ENCODE peak calls at places on chromosomes 2 and 18, in four cellular contexts. Q is IMR-90, A is K562, F is GM12878. R is an unnamed sample.

GRCh38 chr2:39715822-39716221 is 50.1 kb downstream of the TMEM178A start:
- DNase-seq in F (no peak), Q (no peak), A (no peak), R (no peak)

GRCh38 chr2:232530626-232531260 is 4.8 kb downstream of the CHRND start:
- DNase-seq in A (no peak), F (no peak), Q (no peak), R (no peak)

GRCh38 chr2:31980674-31981356 is 30.0 kb downstream of the MEMO1 start:
- DNase-seq in Q (peak), F (peak), A (no peak), R (peak)

GRCh38 chr2:67526283-67526682 is 129.2 kb downstream of the ETAA1 start:
- DNase-seq in Q (peak), F (no peak), A (no peak), R (no peak)

GRCh38 chr2:101496279-101496678 is 21.4 kb upstream of the RFX8 start:
- DNase-seq in F (no peak), Q (no peak), A (no peak), R (no peak)

GRCh38 chr2:81545626-81546025 is 1241.1 kb upstream of the LRRTM1 start:
- DNase-seq in A (no peak), Q (no peak), F (no peak), R (no peak)

GRCh38 chr2:158542577-158542976 is 85.8 kb downstream of the PKP4 start:
- DNase-seq in F (no peak), A (no peak), Q (no peak), R (no peak)

GRCh38 chr18:69956037-69956436 is 8.4 kb upstream of the CD226 start:
- DNase-seq in F (no peak), A (no peak), Q (no peak), R (no peak)

GRCh38 chr18:63178526-63178880 is 141.1 kb downstream of the BCL2 start:
- DNase-seq in F (no peak), A (no peak), Q (no peak), R (no peak)

GRCh38 chr2:39506215-39506614 is 69.1 kb upstream of the MAP4K3 start:
- DNase-seq in Q (no peak), F (no peak), A (no peak), R (no peak)

GRCh38 chr2:127080226-127080940 is 26.6 kb downstream of the BIN1 start:
- DNase-seq in F (no peak), Q (no peak), A (peak), R (no peak)

GRCh38 chr18:6755107-6755506 is 25.6 kb downstream of the ARHGAP28 start:
- DNase-seq in F (no peak), Q (peak), A (no peak), R (no peak)

GRCh38 chr2:26982102-26982742 is 11.8 kb downstream of the MAPRE3 start:
- DNase-seq in F (no peak), Q (peak), A (peak), R (peak)

GRCh38 chr2:112493858-112494648 is 12.1 kb downstream of the TTL start:
- DNase-seq in A (peak), Q (peak), F (no peak), R (peak)

GRCh38 chr2:226969412-226969811 is 133.6 kb downstream of the RHBDD1 start:
- DNase-seq in Q (peak), F (no peak), A (no peak), R (no peak)

GRCh38 chr2:156955701-156956100 is 301.8 kb upstream of the GALNT5 start:
- DNase-seq in A (no peak), F (no peak), Q (no peak), R (no peak)

GRCh38 chr2:145593991-145594702 is 1074.2 kb upstream of the ZEB2 start:
- DNase-seq in A (peak), F (no peak), Q (peak), R (peak)

GRCh38 chr18:49062832-49063226 is 112.1 kb upstream of the SMAD7 start:
- DNase-seq in A (no peak), Q (no peak), F (no peak), R (no peak)

GRCh38 chr2:70949086-70949485 is 13.4 kb downstream of the ATP6V1B1 start:
- DNase-seq in F (no peak), Q (no peak), A (no peak), R (no peak)

GRCh38 chr2:120441744-120442471 is 96.0 kb downstream of the INHBB start:
- DNase-seq in F (no peak), A (no peak), Q (peak), R (no peak)

GRCh38 chr2:214217599-214217998 is 193.3 kb upstream of the VWC2L start:
- DNase-seq in F (no peak), A (no peak), Q (no peak), R (no peak)

GRCh38 chr2:17036343-17036742 is 370.7 kb upstream of the CYRIA start:
- DNase-seq in A (no peak), F (no peak), Q (no peak), R (no peak)

GRCh38 chr2:113240150-113240914 is 38.4 kb downstream of the PAX8 start:
- DNase-seq in F (no peak), A (no peak), Q (peak), R (peak)

GRCh38 chr2:182066439-182067061 is 80.9 kb downstream of the PPP1R1C start:
- DNase-seq in A (no peak), F (no peak), Q (peak), R (no peak)

GRCh38 chr2:200662727-200663126 is 76.9 kb downstream of the AOX1 start:
- DNase-seq in A (no peak), F (no peak), Q (peak), R (peak)

GRCh38 chr2:38074047-38074774 is 1.7 kb downstream of the CYP1B1 start:
- DNase-seq in A (no peak), F (no peak), Q (no peak), R (peak)

GRCh38 chr2:222355860-222356259 is 57.1 kb upstream of the PAX3 start:
- DNase-seq in F (no peak), Q (no peak), A (no peak), R (no peak)

GRCh38 chr18:22346968-22347611 is 70.6 kb downstream of the CTAGE1 start:
- DNase-seq in A (no peak), F (no peak), Q (peak), R (no peak)

GRCh38 chr2:219273887-219274391 is 5.2 kb upstream of the DNAJB2 start:
- DNase-seq in F (no peak), Q (no peak), A (no peak), R (peak)

GRCh38 chr2:238449241-238449640 is 22.5 kb downstream of the ASB1 start:
- DNase-seq in Q (no peak), F (no peak), A (no peak), R (no peak)

GRCh38 chr2:234808907-234809306 is 142.9 kb upstream of the SH3BP4 start:
- DNase-seq in A (no peak), F (no peak), Q (no peak), R (no peak)

GRCh38 chr2:233456934-233457333 is 102.6 kb downstream of the DGKD start:
- DNase-seq in F (no peak), Q (no peak), A (no peak), R (no peak)

GRCh38 chr18:3593381-3593903 is 143.5 kb downstream of the TGIF1 start:
- DNase-seq in F (no peak), A (peak), Q (peak), R (no peak)

GRCh38 chr2:106982350-106982749 is 96.4 kb upstream of the ST6GAL2 start:
- DNase-seq in A (no peak), F (no peak), Q (peak), R (no peak)

GRCh38 chr2:145350011-145350410 is 830.1 kb upstream of the ZEB2 start:
- DNase-seq in F (no peak), A (no peak), Q (peak), R (no peak)

GRCh38 chr2:65116645-65117044 is 13.3 kb downstream of the RAB1A start:
- DNase-seq in Q (no peak), F (no peak), A (no peak), R (no peak)

GRCh38 chr2:72007402-72007801 is 140.3 kb downstream of the CYP26B1 start:
- DNase-seq in A (no peak), Q (no peak), F (no peak), R (no peak)

GRCh38 chr2:72011356-72011661 is 136.4 kb downstream of the CYP26B1 start:
- DNase-seq in Q (no peak), F (no peak), A (no peak), R (no peak)

GRCh38 chr2:72010647-72011355 is 136.9 kb downstream of the CYP26B1 start:
- DNase-seq in A (no peak), Q (no peak), F (no peak), R (no peak)

GRCh38 chr2:72006188-72006736 is 141.4 kb downstream of the CYP26B1 start:
- DNase-seq in F (no peak), Q (no peak), A (no peak), R (no peak)

DNA sequence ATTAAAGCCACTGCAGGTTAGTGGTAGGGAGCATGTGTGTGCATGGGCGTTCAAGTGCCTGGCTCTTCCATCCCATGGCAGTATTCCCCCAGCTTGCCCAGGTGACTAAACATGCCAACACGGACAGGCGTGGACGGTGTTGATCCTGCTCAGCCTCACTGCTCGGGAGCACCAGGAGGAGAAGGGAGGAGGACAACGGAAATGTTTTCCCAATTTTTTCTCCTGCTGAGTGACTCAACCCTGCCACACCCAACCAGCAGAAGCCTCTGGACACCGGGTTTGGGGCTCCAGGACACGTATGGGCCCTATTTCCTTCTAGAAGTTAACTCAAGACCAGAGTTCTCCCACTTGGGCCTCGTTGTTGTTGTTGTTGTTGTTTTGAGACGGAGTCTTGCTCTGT is 139.1 kb downstream of the CYP26B1 start:
- DNase-seq in A (no peak), F (no peak), Q (no peak), R (no peak)
- TF ChIP-seq ELK1 in A (no peak), F (no peak), Q (no peak), R (no peak)

GRCh38 chr2:102637358-102637757 is 18.0 kb downstream of the SLC9A2 start:
- DNase-seq in Q (no peak), A (no peak), F (no peak), R (no peak)
- TF ChIP-seq BHLHE40 in Q (no peak), A (no peak), F (no peak), R (no peak)

GRCh38 chr2:172305066-172305465 is 122.3 kb upstream of the ITGA6 start:
- DNase-seq in A (no peak), Q (no peak), F (no peak), R (no peak)

GRCh38 chr2:172308253-172308935 is 119.0 kb upstream of the ITGA6 start:
- DNase-seq in Q (no peak), F (no peak), A (no peak), R (no peak)

GRCh38 chr2:172311921-172312345 is 115.5 kb upstream of the ITGA6 start:
- DNase-seq in A (no peak), F (no peak), Q (no peak), R (no peak)

DNA sequence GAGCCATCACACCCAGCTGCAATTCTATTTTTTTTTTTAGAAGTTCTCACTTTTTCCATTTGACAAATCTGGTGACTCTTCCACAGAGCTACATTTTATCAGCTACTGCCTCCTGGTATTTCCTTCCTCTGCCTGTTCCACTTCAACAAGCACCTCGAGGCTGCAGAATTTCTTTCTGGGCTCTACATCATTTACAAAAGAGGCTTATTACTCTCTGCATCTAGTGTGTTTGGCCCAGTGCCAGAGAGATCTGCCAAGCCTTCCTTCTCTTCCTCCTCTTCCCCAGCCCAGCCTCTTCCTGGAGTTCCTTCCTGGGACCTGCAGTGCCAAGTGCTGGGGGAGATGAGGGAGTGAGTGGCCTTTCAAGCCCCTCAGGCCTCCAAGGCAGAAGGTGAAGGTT is 119.6 kb upstream of the ITGA6 start:
- DNase-seq in Q (no peak), F (no peak), A (no peak), R (no peak)
- TF ChIP-seq ELK1 in Q (no peak), F (no peak), A (no peak), R (no peak)

GRCh38 chr2:60671971-60672370 is 84.1 kb upstream of the PAPOLG start:
- DNase-seq in Q (no peak), F (no peak), A (no peak), R (no peak)

GRCh38 chr2:60676950-60677349 is 79.1 kb upstream of the PAPOLG start:
- DNase-seq in A (no peak), F (no peak), Q (no peak), R (no peak)

GRCh38 chr2:60675309-60675708 is 80.8 kb upstream of the PAPOLG start:
- DNase-seq in A (no peak), Q (no peak), F (no peak), R (no peak)

GRCh38 chr2:60677376-60677775 is 78.7 kb upstream of the PAPOLG start:
- DNase-seq in A (no peak), F (no peak), Q (no peak), R (no peak)

DNA sequence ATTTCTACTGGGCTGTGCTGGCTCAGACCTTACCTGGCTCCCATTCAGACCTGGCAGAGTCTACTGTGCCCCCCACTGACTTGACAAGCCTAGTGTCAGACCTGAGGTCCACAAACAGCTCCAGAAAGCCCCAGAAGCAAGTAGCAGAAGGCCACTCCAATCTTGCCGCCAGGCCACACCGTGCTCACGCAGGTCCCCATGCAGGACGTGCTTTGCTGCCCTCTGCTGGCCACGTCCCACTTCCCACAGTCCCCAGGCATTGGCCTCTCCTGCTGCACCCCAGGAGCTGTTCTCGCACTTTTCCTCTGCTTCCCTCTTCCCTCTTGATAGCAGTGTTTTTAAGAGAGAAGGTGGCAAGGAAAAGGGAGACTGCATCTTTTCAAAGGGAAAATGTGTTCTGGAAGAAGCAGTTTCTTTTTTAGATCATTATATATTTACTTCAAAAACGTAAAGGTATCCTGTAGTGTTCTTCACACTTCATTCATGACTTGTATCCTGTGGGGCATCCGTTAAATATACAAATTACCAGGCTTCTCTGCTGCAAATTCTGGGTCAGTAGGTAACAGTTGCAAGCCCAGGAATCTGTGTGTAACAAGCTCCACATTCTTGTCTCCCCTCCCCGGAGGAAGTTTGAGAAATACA is 81.4 kb upstream of the PAPOLG start:
- DNase-seq in Q (peak), A (peak), F (peak), R (peak)
- TF ChIP-seq BHLHE40 in Q (no peak), A (no peak), F (no peak), R (no peak)

GRCh38 chr2:77013932-77014331 is 508.2 kb downstream of the LRRTM4 start:
- DNase-seq in F (no peak), A (no peak), Q (no peak), R (no peak)
- TF ChIP-seq ELK1 in F (no peak), A (no peak), Q (no peak), R (no peak)

GRCh38 chr2:20291106-20291564 is 59.5 kb downstream of the PUM2 start:
- DNase-seq in A (peak), F (no peak), Q (peak), R (peak)
- TF ChIP-seq BHLHE40 in A (peak), F (no peak), Q (peak), R (no peak)

R was measured in A549.